ENCODE peak calls at places on chromosome 11, in seven cellular contexts. One of them, this sample, is unnamed.

GRCh38 chr11:121514401-121514981 is 61.7 kb upstream of the SORL1-AS1 start:
- DNase-seq in head of caudate nucleus: no peak
- DNase-seq in occipital lobe: no peak
- DNase-seq in activated CD4-positive, alpha-beta T cell treated with anti-CD3 and anti-CD28 coated beads, Interleukin-2, amount 50 U/mL, for 48 hours: no peak
- DNase-seq in OCI-M1: no peak
- DNase-seq in mucosa of gallbladder: no peak
- DNase-seq in germinal center: no peak
- DNase-seq in this sample: no peak

GRCh38 chr11:110434952-110435779 is 5.4 kb downstream of the FDX1 start:
- DNase-seq in occipital lobe: no peak
- DNase-seq in mucosa of gallbladder: peak; percentile 18
- DNase-seq in head of caudate nucleus: no peak
- DNase-seq in germinal center: peak; percentile 26
- DNase-seq in activated CD4-positive, alpha-beta T cell treated with anti-CD3 and anti-CD28 coated beads, Interleukin-2, amount 50 U/mL, for 48 hours: no peak
- DNase-seq in OCI-M1: peak; percentile 26
- DNase-seq in this sample: no peak

GRCh38 chr11:62556102-62556871 is 9.7 kb upstream of the AHNAK start:
- DNase-seq in occipital lobe: peak; percentile 70
- DNase-seq in germinal center: peak; percentile 66
- DNase-seq in OCI-M1: peak; percentile 96
- DNase-seq in mucosa of gallbladder: peak; percentile 86
- DNase-seq in head of caudate nucleus: peak; percentile 47
- DNase-seq in activated CD4-positive, alpha-beta T cell treated with anti-CD3 and anti-CD28 coated beads, Interleukin-2, amount 50 U/mL, for 48 hours: peak; percentile 88
- DNase-seq in this sample: peak; percentile 91

GRCh38 chr11:34650528-34650927 is 29.6 kb downstream of the EHF start:
- DNase-seq in head of caudate nucleus: no peak
- DNase-seq in germinal center: peak; percentile 19
- DNase-seq in mucosa of gallbladder: no peak
- DNase-seq in occipital lobe: no peak
- DNase-seq in OCI-M1: no peak
- DNase-seq in activated CD4-positive, alpha-beta T cell treated with anti-CD3 and anti-CD28 coated beads, Interleukin-2, amount 50 U/mL, for 48 hours: peak; percentile 91
- DNase-seq in this sample: no peak

GRCh38 chr11:68525930-68526329 is 65.4 kb downstream of the PPP6R3 start:
- DNase-seq in germinal center: no peak
- DNase-seq in occipital lobe: no peak
- DNase-seq in activated CD4-positive, alpha-beta T cell treated with anti-CD3 and anti-CD28 coated beads, Interleukin-2, amount 50 U/mL, for 48 hours: no peak
- DNase-seq in mucosa of gallbladder: no peak
- DNase-seq in head of caudate nucleus: no peak
- DNase-seq in OCI-M1: no peak
- DNase-seq in this sample: no peak

GRCh38 chr11:112211556-112211955 is 14.7 kb upstream of the PTS start:
- DNase-seq in mucosa of gallbladder: no peak
- DNase-seq in germinal center: no peak
- DNase-seq in head of caudate nucleus: no peak
- DNase-seq in activated CD4-positive, alpha-beta T cell treated with anti-CD3 and anti-CD28 coated beads, Interleukin-2, amount 50 U/mL, for 48 hours: no peak
- DNase-seq in OCI-M1: no peak
- DNase-seq in occipital lobe: no peak
- DNase-seq in this sample: no peak

GRCh38 chr11:3001496-3001895 is 9.4 kb upstream of the NAP1L4 start:
- DNase-seq in activated CD4-positive, alpha-beta T cell treated with anti-CD3 and anti-CD28 coated beads, Interleukin-2, amount 50 U/mL, for 48 hours: no peak
- DNase-seq in occipital lobe: peak; percentile 59
- DNase-seq in OCI-M1: no peak
- DNase-seq in head of caudate nucleus: peak; percentile 65
- DNase-seq in mucosa of gallbladder: no peak
- DNase-seq in germinal center: no peak
- DNase-seq in this sample: peak; percentile 76

GRCh38 chr11:3824714-3825472 is 15.9 kb downstream of the RHOG start:
- DNase-seq in activated CD4-positive, alpha-beta T cell treated with anti-CD3 and anti-CD28 coated beads, Interleukin-2, amount 50 U/mL, for 48 hours: peak; percentile 90
- DNase-seq in OCI-M1: peak; percentile 96
- DNase-seq in head of caudate nucleus: no peak
- DNase-seq in occipital lobe: no peak
- DNase-seq in germinal center: peak; percentile 82
- DNase-seq in mucosa of gallbladder: peak; percentile 62
- DNase-seq in this sample: no peak

GRCh38 chr11:64526795-64527194 is 64.2 kb upstream of the SLC22A12 start:
- DNase-seq in mucosa of gallbladder: no peak
- DNase-seq in activated CD4-positive, alpha-beta T cell treated with anti-CD3 and anti-CD28 coated beads, Interleukin-2, amount 50 U/mL, for 48 hours: no peak
- DNase-seq in occipital lobe: no peak
- DNase-seq in OCI-M1: no peak
- DNase-seq in head of caudate nucleus: no peak
- DNase-seq in germinal center: no peak
- DNase-seq in this sample: no peak

GRCh38 chr11:9617960-9618359 is 44.5 kb downstream of the WEE1 start:
- DNase-seq in activated CD4-positive, alpha-beta T cell treated with anti-CD3 and anti-CD28 coated beads, Interleukin-2, amount 50 U/mL, for 48 hours: no peak
- DNase-seq in OCI-M1: no peak
- DNase-seq in germinal center: no peak
- DNase-seq in mucosa of gallbladder: no peak
- DNase-seq in head of caudate nucleus: no peak
- DNase-seq in occipital lobe: no peak
- DNase-seq in this sample: no peak